ENCODE peak calls at places on chromosome 6, in five cellular contexts. One of them, this sample, is unnamed.

GRCh38 chr6:53724501-53724900 is 58.9 kb upstream of the KLHL31 start:
- DNase-seq in left lung: no peak
- DNase-seq in SHP77: no peak
- DNase-seq in cardiac fibroblast: no peak
- DNase-seq in caudate nucleus: no peak
- DNase-seq in this sample: no peak

GRCh38 chr6:2266031-2266430 is 20.6 kb upstream of the GMDS start:
- DNase-seq in SHP77: no peak
- DNase-seq in caudate nucleus: no peak
- DNase-seq in cardiac fibroblast: no peak
- DNase-seq in left lung: no peak
- DNase-seq in this sample: no peak

GRCh38 chr6:93300661-93301060 is 118.7 kb downstream of the EPHA7 start:
- DNase-seq in SHP77: peak; percentile 62
- DNase-seq in cardiac fibroblast: peak; percentile 2
- DNase-seq in caudate nucleus: no peak
- DNase-seq in left lung: no peak
- DNase-seq in this sample: no peak

GRCh38 chr6:90719321-90720195 is 132.7 kb upstream of the MAP3K7 start:
- DNase-seq in SHP77: no peak
- DNase-seq in caudate nucleus: no peak
- DNase-seq in left lung: no peak
- DNase-seq in cardiac fibroblast: no peak
- DNase-seq in this sample: no peak

GRCh38 chr6:117451607-117452164 is 25.9 kb upstream of the ROS1 start:
- DNase-seq in cardiac fibroblast: peak; percentile 44
- DNase-seq in SHP77: no peak
- DNase-seq in left lung: no peak
- DNase-seq in caudate nucleus: no peak
- DNase-seq in this sample: no peak

GRCh38 chr6:170291271-170292110 is 613 bp upstream of the DLL1 start:
- DNase-seq in left lung: peak; percentile 84
- DNase-seq in SHP77: peak; percentile 87
- DNase-seq in cardiac fibroblast: no peak
- DNase-seq in caudate nucleus: peak; percentile 85
- DNase-seq in this sample: no peak

GRCh38 chr6:162973141-162973872 is 245.5 kb downstream of the PACRG start:
- DNase-seq in SHP77: no peak
- DNase-seq in caudate nucleus: no peak
- DNase-seq in cardiac fibroblast: no peak
- DNase-seq in left lung: no peak
- DNase-seq in this sample: no peak

GRCh38 chr6:148616811-148617210 is 130.0 kb upstream of the UST start:
- DNase-seq in cardiac fibroblast: peak; percentile 34
- DNase-seq in left lung: no peak
- DNase-seq in SHP77: no peak
- DNase-seq in caudate nucleus: no peak
- DNase-seq in this sample: no peak

GRCh38 chr6:116386581-116387299 is 16.0 kb downstream of the DSE start:
- DNase-seq in left lung: no peak
- DNase-seq in cardiac fibroblast: peak; percentile 82
- DNase-seq in caudate nucleus: no peak
- DNase-seq in SHP77: no peak
- DNase-seq in this sample: no peak

GRCh38 chr6:139981810-139982550 is 607.5 kb upstream of the CITED2 start:
- DNase-seq in SHP77: peak; percentile 10
- DNase-seq in cardiac fibroblast: peak; percentile 66
- DNase-seq in left lung: no peak
- DNase-seq in caudate nucleus: no peak
- DNase-seq in this sample: peak; percentile 51

GRCh38 chr6:149037026-149037734 is 280.3 kb upstream of the TAB2 start:
- DNase-seq in left lung: no peak
- DNase-seq in cardiac fibroblast: no peak
- DNase-seq in caudate nucleus: no peak
- DNase-seq in SHP77: no peak
- DNase-seq in this sample: no peak

GRCh38 chr6:127207591-127208120 is 59.0 kb upstream of the RNF146 start:
- DNase-seq in left lung: no peak
- DNase-seq in caudate nucleus: no peak
- DNase-seq in cardiac fibroblast: peak; percentile 76
- DNase-seq in SHP77: no peak
- DNase-seq in this sample: no peak

GRCh38 chr6:91590191-91590590 is 1003.3 kb upstream of the MAP3K7 start:
- DNase-seq in left lung: peak; percentile 37
- DNase-seq in SHP77: no peak
- DNase-seq in cardiac fibroblast: no peak
- DNase-seq in caudate nucleus: no peak
- DNase-seq in this sample: no peak

GRCh38 chr6:75579951-75580350 is 21.7 kb upstream of the SENP6 start:
- DNase-seq in caudate nucleus: no peak
- DNase-seq in SHP77: no peak
- DNase-seq in left lung: no peak
- DNase-seq in cardiac fibroblast: no peak
- DNase-seq in this sample: no peak

GRCh38 chr6:35425284-35425683 is 26.9 kb upstream of the FANCE start:
- DNase-seq in cardiac fibroblast: peak; percentile 96
- DNase-seq in caudate nucleus: no peak
- DNase-seq in left lung: no peak
- DNase-seq in SHP77: no peak
- DNase-seq in this sample: no peak

GRCh38 chr6:30007132-30007764 is 53.8 kb upstream of the POLR1H start:
- DNase-seq in SHP77: no peak
- DNase-seq in caudate nucleus: no peak
- DNase-seq in cardiac fibroblast: no peak
- DNase-seq in left lung: peak; percentile 86
- DNase-seq in this sample: peak; percentile 56

GRCh38 chr6:127192911-127193503 is 73.7 kb upstream of the RNF146 start:
- DNase-seq in SHP77: no peak
- DNase-seq in left lung: no peak
- DNase-seq in caudate nucleus: no peak
- DNase-seq in cardiac fibroblast: peak; percentile 77
- DNase-seq in this sample: no peak

GRCh38 chr6:33962186-33962585 is 158.4 kb upstream of the MLN start:
- DNase-seq in SHP77: no peak
- DNase-seq in caudate nucleus: no peak
- DNase-seq in left lung: no peak
- DNase-seq in cardiac fibroblast: peak; percentile 3
- DNase-seq in this sample: no peak

GRCh38 chr6:28597924-28598323 is 72.2 kb downstream of the GPX5 start:
- DNase-seq in left lung: no peak
- DNase-seq in SHP77: no peak
- DNase-seq in caudate nucleus: no peak
- DNase-seq in cardiac fibroblast: peak; percentile 31
- DNase-seq in this sample: no peak

GRCh38 chr6:14792118-14792955 is 453.5 kb upstream of the JARID2 start:
- DNase-seq in cardiac fibroblast: no peak
- DNase-seq in left lung: no peak
- DNase-seq in caudate nucleus: no peak
- DNase-seq in SHP77: no peak
- DNase-seq in this sample: peak; percentile 47